ENCODE peak calls at places on chromosomes 6 and 20, in seven cellular contexts. G is hepatocyte, J is endothelial cell of umbilical vein, S is H1, E is IMR-90, X is neuronal stem cell, U is SK-N-SH. B is an unnamed sample.

GRCh38 chr20:32963176-32963575 is 41.1 kb downstream of the SUN5 start:
- DNase-seq in J (no peak), G (no peak), U (peak; percentile 5), S (no peak), X (no peak), E (no peak), B (no peak)

GRCh38 chr6:86706449-86706848 is 230.9 kb upstream of the HTR1E start:
- DNase-seq in U (no peak), X (no peak), G (no peak), J (no peak), E (no peak), S (peak; percentile 15), B (no peak)

GRCh38 chr6:108117427-108118358 is 43.2 kb upstream of the OSTM1 start:
- DNase-seq in E (peak; percentile 21), J (peak; percentile 19), U (peak; percentile 74), S (no peak), G (peak; percentile 47), X (peak; percentile 31), B (peak; percentile 57)

GRCh38 chr6:20242397-20242796 is 30.1 kb upstream of the MBOAT1 start:
- DNase-seq in U (no peak), S (no peak), E (no peak), G (no peak), J (no peak), X (no peak), B (no peak)

GRCh38 chr6:35047265-35048011 is 93.7 kb downstream of the TCP11 start:
- DNase-seq in J (peak; percentile 64), S (no peak), U (peak; percentile 5), G (no peak), E (peak; percentile 71), X (no peak), B (peak; percentile 78)

GRCh38 chr20:19522080-19522801 is 235.8 kb upstream of the RIN2 start:
- DNase-seq in G (no peak), X (no peak), E (no peak), U (no peak), J (no peak), S (no peak), B (no peak)

GRCh38 chr6:148494226-148494625 is 151.6 kb downstream of the SASH1 start:
- DNase-seq in E (no peak), S (no peak), X (no peak), G (no peak), J (no peak), U (no peak), B (no peak)

GRCh38 chr6:117711369-117711768 is 36.1 kb downstream of the NUS1 start:
- DNase-seq in S (no peak), G (no peak), J (no peak), X (no peak), U (no peak), E (no peak), B (no peak)

GRCh38 chr6:144408151-144408550 is 123.0 kb downstream of the UTRN start:
- DNase-seq in X (no peak), U (no peak), G (no peak), J (no peak), E (peak; percentile 18), S (no peak), B (no peak)

GRCh38 chr6:149079456-149079855 is 238.1 kb upstream of the TAB2 start:
- DNase-seq in E (no peak), J (no peak), G (no peak), X (no peak), S (no peak), U (no peak), B (no peak)

GRCh38 chr6:136793348-136793747 is 1.1 kb upstream of the MAP3K5 start:
- DNase-seq in S (no peak), E (no peak), X (no peak), U (no peak), G (no peak), J (no peak), B (no peak)

GRCh38 chr6:52416629-52417151 is 3.5 kb upstream of the EFHC1 start:
- DNase-seq in J (peak; percentile 79), E (peak; percentile 73), S (no peak), G (peak; percentile 67), U (peak; percentile 58), X (peak; percentile 69), B (peak; percentile 79)

GRCh38 chr20:40319741-40320499 is 369.1 kb downstream of the MAFB start:
- DNase-seq in G (no peak), E (no peak), S (no peak), X (no peak), J (no peak), U (peak; percentile 15), B (no peak)

GRCh38 chr6:134551245-134551960 is 233.5 kb upstream of the SGK1 start:
- DNase-seq in U (no peak), J (peak; percentile 76), E (peak; percentile 90), S (no peak), G (no peak), X (no peak), B (peak; percentile 75)

GRCh38 chr20:62788607-62789006 is 7.7 kb upstream of the MRGBP start:
- DNase-seq in S (no peak), U (no peak), J (no peak), X (no peak), E (no peak), G (no peak), B (no peak)

GRCh38 chr20:19110866-19111460 is 101.5 kb upstream of the SLC24A3 start:
- DNase-seq in U (no peak), S (no peak), X (no peak), G (no peak), J (no peak), E (no peak), B (no peak)

GRCh38 chr6:116971959-116972358 is 94.9 kb downstream of the RFX6 start:
- DNase-seq in U (peak; percentile 15), X (peak; percentile 42), G (peak; percentile 61), S (no peak), J (peak; percentile 37), E (peak; percentile 31), B (peak; percentile 56)

GRCh38 chr6:44221291-44221960 is 2.0 kb upstream of the SLC29A1 start:
- DNase-seq in G (peak; percentile 88), U (peak; percentile 90), X (no peak), E (peak; percentile 62), S (no peak), J (peak; percentile 95), B (peak; percentile 78)
- H2AFZ ChIP-seq in G (no peak overlapping the region), U (no peak overlapping the region), X (no peak overlapping the region), E (peak overlapping the region; percentile 77), S (no peak overlapping the region), J (no peak overlapping the region), B (no peak overlapping the region)

GRCh38 chr20:44461803-44462174 is 13.9 kb upstream of the TTPAL start:
- DNase-seq in S (no peak), E (no peak), J (no peak), G (no peak), X (no peak), U (no peak), B (no peak)
- H2AFZ ChIP-seq in S (no peak overlapping the region), E (no peak overlapping the region), J (no peak overlapping the region), G (no peak overlapping the region), X (no peak overlapping the region), U (no peak overlapping the region), B (no peak overlapping the region)

GRCh38 chr6:53432318-53433161 is 83.8 kb upstream of the ELOVL5 start:
- DNase-seq in U (no peak), X (no peak), J (no peak), S (no peak), G (peak; percentile 62), E (peak; percentile 81), B (peak; percentile 94)
- H2AFZ ChIP-seq in U (no peak overlapping the region), X (no peak overlapping the region), J (no peak overlapping the region), S (no peak overlapping the region), G (no peak overlapping the region), E (no peak overlapping the region), B (no peak overlapping the region)

DNA sequence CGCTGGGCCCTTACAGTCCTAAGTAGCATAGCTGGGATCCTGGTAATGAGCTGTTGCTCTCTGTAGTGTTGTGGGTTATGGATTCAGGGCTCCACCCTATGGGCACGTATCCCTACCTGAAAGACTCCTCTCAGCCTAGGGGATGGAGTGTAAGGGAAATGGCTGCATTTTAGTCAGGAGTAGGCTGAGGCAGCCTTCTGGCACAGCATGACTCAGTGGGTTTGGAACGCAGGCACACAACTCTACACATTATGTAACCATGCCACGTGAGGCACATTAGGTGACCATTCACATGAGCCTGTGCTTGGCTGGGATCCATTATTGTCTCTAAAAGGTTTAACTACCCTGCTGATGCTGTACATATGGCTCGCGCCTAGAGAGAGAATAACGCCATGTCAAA is 27.8 kb downstream of the HDDC2 start:
- DNase-seq in E (peak; percentile 24), J (no peak), S (no peak), G (no peak), X (no peak), U (no peak), B (no peak)
- H2AFZ ChIP-seq in E (no peak overlapping the region), J (no peak overlapping the region), S (no peak overlapping the region), G (no peak overlapping the region), X (no peak overlapping the region), U (no peak overlapping the region), B (no peak overlapping the region)

DNA sequence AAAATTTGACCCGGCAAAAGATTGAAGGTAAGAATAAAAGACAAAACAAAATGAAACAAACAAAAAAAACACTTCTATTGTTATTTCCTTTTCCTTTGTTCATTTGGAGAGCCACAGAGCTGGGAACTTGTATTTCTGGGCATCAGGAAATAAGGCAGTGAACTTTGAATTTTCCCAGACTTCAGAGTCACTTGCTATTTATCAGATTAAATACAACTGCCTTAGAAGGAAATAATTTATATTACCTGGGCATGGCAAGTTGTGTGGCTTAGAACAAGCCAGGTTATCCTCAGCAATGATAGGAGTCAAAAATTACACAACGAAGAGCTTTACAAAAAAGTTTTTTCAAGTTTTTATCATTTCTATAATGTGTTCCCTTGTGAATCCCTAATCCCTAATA is 20.2 kb upstream of the MRAP2 start:
- DNase-seq in X (no peak), G (no peak), J (no peak), U (no peak), S (no peak), E (no peak), B (no peak)
- H2AFZ ChIP-seq in X (no peak overlapping the region), G (no peak overlapping the region), J (no peak overlapping the region), U (no peak overlapping the region), S (no peak overlapping the region), E (no peak overlapping the region), B (no peak overlapping the region)